ENCODE peak calls at places on chromosomes 4 and X, in eight cellular contexts. One of them, this sample, is unnamed.

GRCh38 chr4:10074767-10075105 is 41.9 kb downstream of the WDR1 start:
- DNase-seq in GM23248: peak
- DNase-seq in stimulated activated CD4-positive, alpha-beta T cell treated with anti-CD3 and anti-CD28 coated beads, Interleukin-2, amount 100 ng/mL, for 4 hours: no peak
- DNase-seq in IMR-90: peak
- DNase-seq in posterior vena cava: no peak
- DNase-seq in WTC11: peak
- DNase-seq in stimulated activated CD8-positive, alpha-beta memory T cell treated with anti-CD3 and anti-CD28 coated beads, Interleukin-15, amount 100 ng/mL, for 24 hours: no peak
- DNase-seq in C1 segment of cervical spinal cord: no peak
- DNase-seq in this sample: no peak

GRCh38 chrX:68536429-68536828 is 37.6 kb downstream of the YIPF6 start:
- DNase-seq in GM23248: no peak
- DNase-seq in stimulated activated CD4-positive, alpha-beta T cell treated with anti-CD3 and anti-CD28 coated beads, Interleukin-2, amount 100 ng/mL, for 4 hours: no peak
- DNase-seq in IMR-90: no peak
- DNase-seq in posterior vena cava: no peak
- DNase-seq in WTC11: no peak
- DNase-seq in stimulated activated CD8-positive, alpha-beta memory T cell treated with anti-CD3 and anti-CD28 coated beads, Interleukin-15, amount 100 ng/mL, for 24 hours: no peak
- DNase-seq in C1 segment of cervical spinal cord: no peak
- DNase-seq in this sample: no peak

GRCh38 chr4:94758700-94759399 is 1.1 kb downstream of the BMPR1B start:
- DNase-seq in GM23248: peak
- DNase-seq in stimulated activated CD4-positive, alpha-beta T cell treated with anti-CD3 and anti-CD28 coated beads, Interleukin-2, amount 100 ng/mL, for 4 hours: no peak
- DNase-seq in IMR-90: no peak
- DNase-seq in posterior vena cava: no peak
- DNase-seq in WTC11: peak
- DNase-seq in stimulated activated CD8-positive, alpha-beta memory T cell treated with anti-CD3 and anti-CD28 coated beads, Interleukin-15, amount 100 ng/mL, for 24 hours: no peak
- DNase-seq in C1 segment of cervical spinal cord: peak
- DNase-seq in this sample: peak

GRCh38 chr4:183872531-183872930 is 32.6 kb upstream of the STOX2 start:
- DNase-seq in GM23248: peak
- DNase-seq in stimulated activated CD4-positive, alpha-beta T cell treated with anti-CD3 and anti-CD28 coated beads, Interleukin-2, amount 100 ng/mL, for 4 hours: no peak
- DNase-seq in IMR-90: peak
- DNase-seq in posterior vena cava: no peak
- DNase-seq in WTC11: no peak
- DNase-seq in stimulated activated CD8-positive, alpha-beta memory T cell treated with anti-CD3 and anti-CD28 coated beads, Interleukin-15, amount 100 ng/mL, for 24 hours: no peak
- DNase-seq in C1 segment of cervical spinal cord: no peak
- DNase-seq in this sample: no peak

GRCh38 chrX:14363719-14364118 is 165.6 kb upstream of the GLRA2 start:
- DNase-seq in GM23248: peak
- DNase-seq in stimulated activated CD4-positive, alpha-beta T cell treated with anti-CD3 and anti-CD28 coated beads, Interleukin-2, amount 100 ng/mL, for 4 hours: no peak
- DNase-seq in IMR-90: no peak
- DNase-seq in posterior vena cava: no peak
- DNase-seq in WTC11: no peak
- DNase-seq in stimulated activated CD8-positive, alpha-beta memory T cell treated with anti-CD3 and anti-CD28 coated beads, Interleukin-15, amount 100 ng/mL, for 24 hours: no peak
- DNase-seq in C1 segment of cervical spinal cord: no peak
- DNase-seq in this sample: no peak

GRCh38 chr4:168515222-168516011 is 18.6 kb downstream of the PALLD start:
- DNase-seq in GM23248: no peak
- DNase-seq in stimulated activated CD4-positive, alpha-beta T cell treated with anti-CD3 and anti-CD28 coated beads, Interleukin-2, amount 100 ng/mL, for 4 hours: no peak
- DNase-seq in IMR-90: no peak
- DNase-seq in posterior vena cava: no peak
- DNase-seq in WTC11: no peak
- DNase-seq in stimulated activated CD8-positive, alpha-beta memory T cell treated with anti-CD3 and anti-CD28 coated beads, Interleukin-15, amount 100 ng/mL, for 24 hours: no peak
- DNase-seq in C1 segment of cervical spinal cord: no peak
- DNase-seq in this sample: no peak

GRCh38 chr4:72970756-72971155 is 98.8 kb downstream of the COX18 start:
- DNase-seq in GM23248: peak
- DNase-seq in stimulated activated CD4-positive, alpha-beta T cell treated with anti-CD3 and anti-CD28 coated beads, Interleukin-2, amount 100 ng/mL, for 4 hours: no peak
- DNase-seq in IMR-90: no peak
- DNase-seq in posterior vena cava: no peak
- DNase-seq in WTC11: no peak
- DNase-seq in stimulated activated CD8-positive, alpha-beta memory T cell treated with anti-CD3 and anti-CD28 coated beads, Interleukin-15, amount 100 ng/mL, for 24 hours: no peak
- DNase-seq in C1 segment of cervical spinal cord: no peak
- DNase-seq in this sample: no peak

GRCh38 chr4:186931519-186931918 is 207.9 kb upstream of the FAT1 start:
- DNase-seq in GM23248: peak
- DNase-seq in stimulated activated CD4-positive, alpha-beta T cell treated with anti-CD3 and anti-CD28 coated beads, Interleukin-2, amount 100 ng/mL, for 4 hours: no peak
- DNase-seq in IMR-90: peak
- DNase-seq in posterior vena cava: no peak
- DNase-seq in WTC11: no peak
- DNase-seq in stimulated activated CD8-positive, alpha-beta memory T cell treated with anti-CD3 and anti-CD28 coated beads, Interleukin-15, amount 100 ng/mL, for 24 hours: no peak
- DNase-seq in C1 segment of cervical spinal cord: no peak
- DNase-seq in this sample: no peak

GRCh38 chr4:115944146-115944905 is 830.9 kb upstream of the NDST4 start:
- DNase-seq in GM23248: no peak
- DNase-seq in stimulated activated CD4-positive, alpha-beta T cell treated with anti-CD3 and anti-CD28 coated beads, Interleukin-2, amount 100 ng/mL, for 4 hours: no peak
- DNase-seq in IMR-90: no peak
- DNase-seq in posterior vena cava: no peak
- DNase-seq in WTC11: no peak
- DNase-seq in stimulated activated CD8-positive, alpha-beta memory T cell treated with anti-CD3 and anti-CD28 coated beads, Interleukin-15, amount 100 ng/mL, for 24 hours: no peak
- DNase-seq in C1 segment of cervical spinal cord: no peak
- DNase-seq in this sample: no peak

GRCh38 chr4:6641971-6642320 is 1.5 kb downstream of the MRFAP1 start:
- DNase-seq in GM23248: peak
- DNase-seq in stimulated activated CD4-positive, alpha-beta T cell treated with anti-CD3 and anti-CD28 coated beads, Interleukin-2, amount 100 ng/mL, for 4 hours: no peak
- DNase-seq in IMR-90: peak
- DNase-seq in posterior vena cava: no peak
- DNase-seq in WTC11: no peak
- DNase-seq in stimulated activated CD8-positive, alpha-beta memory T cell treated with anti-CD3 and anti-CD28 coated beads, Interleukin-15, amount 100 ng/mL, for 24 hours: no peak
- DNase-seq in C1 segment of cervical spinal cord: no peak
- DNase-seq in this sample: no peak

GRCh38 chr4:64781737-64782326 is 372.6 kb upstream of the TECRL start:
- DNase-seq in GM23248: peak
- DNase-seq in stimulated activated CD4-positive, alpha-beta T cell treated with anti-CD3 and anti-CD28 coated beads, Interleukin-2, amount 100 ng/mL, for 4 hours: no peak
- DNase-seq in IMR-90: peak
- DNase-seq in posterior vena cava: no peak
- DNase-seq in WTC11: no peak
- DNase-seq in stimulated activated CD8-positive, alpha-beta memory T cell treated with anti-CD3 and anti-CD28 coated beads, Interleukin-15, amount 100 ng/mL, for 24 hours: no peak
- DNase-seq in C1 segment of cervical spinal cord: no peak
- DNase-seq in this sample: no peak

GRCh38 chrX:47384502-47384901 is 14.1 kb downstream of the ZNF157 start:
- DNase-seq in GM23248: peak
- DNase-seq in stimulated activated CD4-positive, alpha-beta T cell treated with anti-CD3 and anti-CD28 coated beads, Interleukin-2, amount 100 ng/mL, for 4 hours: peak
- DNase-seq in IMR-90: peak
- DNase-seq in posterior vena cava: no peak
- DNase-seq in WTC11: peak
- DNase-seq in stimulated activated CD8-positive, alpha-beta memory T cell treated with anti-CD3 and anti-CD28 coated beads, Interleukin-15, amount 100 ng/mL, for 24 hours: peak
- DNase-seq in C1 segment of cervical spinal cord: peak
- DNase-seq in this sample: peak

GRCh38 chr4:86506591-86506990 is 87.5 kb upstream of the PTPN13 start:
- DNase-seq in GM23248: no peak
- DNase-seq in stimulated activated CD4-positive, alpha-beta T cell treated with anti-CD3 and anti-CD28 coated beads, Interleukin-2, amount 100 ng/mL, for 4 hours: no peak
- DNase-seq in IMR-90: no peak
- DNase-seq in posterior vena cava: no peak
- DNase-seq in WTC11: no peak
- DNase-seq in stimulated activated CD8-positive, alpha-beta memory T cell treated with anti-CD3 and anti-CD28 coated beads, Interleukin-15, amount 100 ng/mL, for 24 hours: no peak
- DNase-seq in C1 segment of cervical spinal cord: no peak
- DNase-seq in this sample: no peak

GRCh38 chr4:139563515-139563914 is 7.5 kb upstream of the SETD7 start:
- DNase-seq in GM23248: no peak
- DNase-seq in stimulated activated CD4-positive, alpha-beta T cell treated with anti-CD3 and anti-CD28 coated beads, Interleukin-2, amount 100 ng/mL, for 4 hours: no peak
- DNase-seq in IMR-90: no peak
- DNase-seq in posterior vena cava: no peak
- DNase-seq in WTC11: no peak
- DNase-seq in stimulated activated CD8-positive, alpha-beta memory T cell treated with anti-CD3 and anti-CD28 coated beads, Interleukin-15, amount 100 ng/mL, for 24 hours: no peak
- DNase-seq in C1 segment of cervical spinal cord: no peak
- DNase-seq in this sample: no peak

GRCh38 chr4:176753049-176753448 is 39.7 kb downstream of the VEGFC start:
- DNase-seq in GM23248: peak
- DNase-seq in stimulated activated CD4-positive, alpha-beta T cell treated with anti-CD3 and anti-CD28 coated beads, Interleukin-2, amount 100 ng/mL, for 4 hours: no peak
- DNase-seq in IMR-90: peak
- DNase-seq in posterior vena cava: no peak
- DNase-seq in WTC11: no peak
- DNase-seq in stimulated activated CD8-positive, alpha-beta memory T cell treated with anti-CD3 and anti-CD28 coated beads, Interleukin-15, amount 100 ng/mL, for 24 hours: no peak
- DNase-seq in C1 segment of cervical spinal cord: no peak
- DNase-seq in this sample: no peak

GRCh38 chrX:112470551-112470950 is 209.2 kb downstream of the LHFPL1 start:
- DNase-seq in GM23248: no peak
- DNase-seq in stimulated activated CD4-positive, alpha-beta T cell treated with anti-CD3 and anti-CD28 coated beads, Interleukin-2, amount 100 ng/mL, for 4 hours: no peak
- DNase-seq in IMR-90: no peak
- DNase-seq in posterior vena cava: no peak
- DNase-seq in WTC11: no peak
- DNase-seq in stimulated activated CD8-positive, alpha-beta memory T cell treated with anti-CD3 and anti-CD28 coated beads, Interleukin-15, amount 100 ng/mL, for 24 hours: no peak
- DNase-seq in C1 segment of cervical spinal cord: no peak
- DNase-seq in this sample: no peak

GRCh38 chr4:8176547-8177399 is 18.2 kb upstream of the ABLIM2 start:
- DNase-seq in GM23248: peak
- DNase-seq in stimulated activated CD4-positive, alpha-beta T cell treated with anti-CD3 and anti-CD28 coated beads, Interleukin-2, amount 100 ng/mL, for 4 hours: peak
- DNase-seq in IMR-90: peak
- DNase-seq in posterior vena cava: no peak
- DNase-seq in WTC11: peak
- DNase-seq in stimulated activated CD8-positive, alpha-beta memory T cell treated with anti-CD3 and anti-CD28 coated beads, Interleukin-15, amount 100 ng/mL, for 24 hours: no peak
- DNase-seq in C1 segment of cervical spinal cord: peak
- DNase-seq in this sample: peak

GRCh38 chr4:136036744-136037143 is 1495.5 kb downstream of the PCDH18 start:
- DNase-seq in GM23248: no peak
- DNase-seq in stimulated activated CD4-positive, alpha-beta T cell treated with anti-CD3 and anti-CD28 coated beads, Interleukin-2, amount 100 ng/mL, for 4 hours: no peak
- DNase-seq in IMR-90: peak
- DNase-seq in posterior vena cava: no peak
- DNase-seq in WTC11: no peak
- DNase-seq in stimulated activated CD8-positive, alpha-beta memory T cell treated with anti-CD3 and anti-CD28 coated beads, Interleukin-15, amount 100 ng/mL, for 24 hours: no peak
- DNase-seq in C1 segment of cervical spinal cord: no peak
- DNase-seq in this sample: no peak

GRCh38 chr4:139555705-139556070 is 331 bp downstream of the SETD7 start:
- DNase-seq in GM23248: peak
- DNase-seq in stimulated activated CD4-positive, alpha-beta T cell treated with anti-CD3 and anti-CD28 coated beads, Interleukin-2, amount 100 ng/mL, for 4 hours: no peak
- DNase-seq in IMR-90: no peak
- DNase-seq in posterior vena cava: peak
- DNase-seq in WTC11: no peak
- DNase-seq in stimulated activated CD8-positive, alpha-beta memory T cell treated with anti-CD3 and anti-CD28 coated beads, Interleukin-15, amount 100 ng/mL, for 24 hours: peak
- DNase-seq in C1 segment of cervical spinal cord: no peak
- DNase-seq in this sample: no peak

GRCh38 chr4:93312299-93312698 is 516.3 kb upstream of the ATOH1 start:
- DNase-seq in GM23248: no peak
- DNase-seq in stimulated activated CD4-positive, alpha-beta T cell treated with anti-CD3 and anti-CD28 coated beads, Interleukin-2, amount 100 ng/mL, for 4 hours: no peak
- DNase-seq in IMR-90: no peak
- DNase-seq in posterior vena cava: no peak
- DNase-seq in WTC11: no peak
- DNase-seq in stimulated activated CD8-positive, alpha-beta memory T cell treated with anti-CD3 and anti-CD28 coated beads, Interleukin-15, amount 100 ng/mL, for 24 hours: no peak
- DNase-seq in C1 segment of cervical spinal cord: no peak
- DNase-seq in this sample: no peak

GRCh38 chr4:5893013-5893580 is at the start of gene CRMP1:
- DNase-seq in GM23248: peak
- DNase-seq in stimulated activated CD4-positive, alpha-beta T cell treated with anti-CD3 and anti-CD28 coated beads, Interleukin-2, amount 100 ng/mL, for 4 hours: no peak
- DNase-seq in IMR-90: no peak
- DNase-seq in posterior vena cava: no peak
- DNase-seq in WTC11: peak
- DNase-seq in stimulated activated CD8-positive, alpha-beta memory T cell treated with anti-CD3 and anti-CD28 coated beads, Interleukin-15, amount 100 ng/mL, for 24 hours: no peak
- DNase-seq in C1 segment of cervical spinal cord: no peak
- DNase-seq in this sample: peak

GRCh38 chr4:29278580-29278979 is 1441.6 kb upstream of the PCDH7 start:
- DNase-seq in GM23248: peak
- DNase-seq in stimulated activated CD4-positive, alpha-beta T cell treated with anti-CD3 and anti-CD28 coated beads, Interleukin-2, amount 100 ng/mL, for 4 hours: no peak
- DNase-seq in IMR-90: peak
- DNase-seq in posterior vena cava: no peak
- DNase-seq in WTC11: no peak
- DNase-seq in stimulated activated CD8-positive, alpha-beta memory T cell treated with anti-CD3 and anti-CD28 coated beads, Interleukin-15, amount 100 ng/mL, for 24 hours: no peak
- DNase-seq in C1 segment of cervical spinal cord: no peak
- DNase-seq in this sample: no peak

GRCh38 chr4:185018834-185019450 is 652 bp downstream of the HELT start:
- DNase-seq in GM23248: no peak
- DNase-seq in stimulated activated CD4-positive, alpha-beta T cell treated with anti-CD3 and anti-CD28 coated beads, Interleukin-2, amount 100 ng/mL, for 4 hours: no peak
- DNase-seq in IMR-90: no peak
- DNase-seq in posterior vena cava: peak
- DNase-seq in WTC11: peak
- DNase-seq in stimulated activated CD8-positive, alpha-beta memory T cell treated with anti-CD3 and anti-CD28 coated beads, Interleukin-15, amount 100 ng/mL, for 24 hours: no peak
- DNase-seq in C1 segment of cervical spinal cord: no peak
- DNase-seq in this sample: no peak

GRCh38 chr4:182286035-182286434 is 42.8 kb downstream of the TENM3 start:
- DNase-seq in GM23248: no peak
- DNase-seq in stimulated activated CD4-positive, alpha-beta T cell treated with anti-CD3 and anti-CD28 coated beads, Interleukin-2, amount 100 ng/mL, for 4 hours: no peak
- DNase-seq in IMR-90: peak
- DNase-seq in posterior vena cava: no peak
- DNase-seq in WTC11: no peak
- DNase-seq in stimulated activated CD8-positive, alpha-beta memory T cell treated with anti-CD3 and anti-CD28 coated beads, Interleukin-15, amount 100 ng/mL, for 24 hours: no peak
- DNase-seq in C1 segment of cervical spinal cord: no peak
- DNase-seq in this sample: no peak

GRCh38 chr4:81504685-81505598 is 33.2 kb upstream of the RASGEF1B start:
- DNase-seq in GM23248: peak
- DNase-seq in stimulated activated CD4-positive, alpha-beta T cell treated with anti-CD3 and anti-CD28 coated beads, Interleukin-2, amount 100 ng/mL, for 4 hours: peak
- DNase-seq in IMR-90: no peak
- DNase-seq in posterior vena cava: peak
- DNase-seq in WTC11: no peak
- DNase-seq in stimulated activated CD8-positive, alpha-beta memory T cell treated with anti-CD3 and anti-CD28 coated beads, Interleukin-15, amount 100 ng/mL, for 24 hours: peak
- DNase-seq in C1 segment of cervical spinal cord: peak
- DNase-seq in this sample: no peak

GRCh38 chr4:141133146-141134006 is at the start of gene RNF150:
- DNase-seq in GM23248: peak
- DNase-seq in stimulated activated CD4-positive, alpha-beta T cell treated with anti-CD3 and anti-CD28 coated beads, Interleukin-2, amount 100 ng/mL, for 4 hours: peak
- DNase-seq in IMR-90: peak
- DNase-seq in posterior vena cava: peak
- DNase-seq in WTC11: peak
- DNase-seq in stimulated activated CD8-positive, alpha-beta memory T cell treated with anti-CD3 and anti-CD28 coated beads, Interleukin-15, amount 100 ng/mL, for 24 hours: no peak
- DNase-seq in C1 segment of cervical spinal cord: peak
- DNase-seq in this sample: peak

GRCh38 chr4:7160951-7161440 is 31.3 kb upstream of the SORCS2 start:
- DNase-seq in GM23248: no peak
- DNase-seq in stimulated activated CD4-positive, alpha-beta T cell treated with anti-CD3 and anti-CD28 coated beads, Interleukin-2, amount 100 ng/mL, for 4 hours: no peak
- DNase-seq in IMR-90: no peak
- DNase-seq in posterior vena cava: peak
- DNase-seq in WTC11: no peak
- DNase-seq in stimulated activated CD8-positive, alpha-beta memory T cell treated with anti-CD3 and anti-CD28 coated beads, Interleukin-15, amount 100 ng/mL, for 24 hours: no peak
- DNase-seq in C1 segment of cervical spinal cord: no peak
- DNase-seq in this sample: no peak